ENCODE peak calls at places on chromosomes 13 and 19, in six cellular contexts. M, T, J, G, S and D are unnamed samples.

GRCh38 chr13:31733066-31733465 is 6.3 kb upstream of the RXFP2 start:
- DNase-seq in J (no peak), M (no peak), S (no peak), G (no peak), T (peak; percentile 40), D (no peak)

GRCh38 chr19:46015080-46015960 is 7.5 kb downstream of the PGLYRP1 start:
- DNase-seq in J (peak; percentile 66), M (peak; percentile 97), S (peak; percentile 29), T (no peak), G (peak; percentile 60), D (peak; percentile 65)

GRCh38 chr13:61812286-61812685 is 396.6 kb upstream of the PCDH20 start:
- DNase-seq in G (no peak), J (no peak), S (no peak), T (no peak), M (no peak), D (no peak)

GRCh38 chr19:679418-680286 is 3.5 kb downstream of the FSTL3 start:
- DNase-seq in G (no peak), M (peak; percentile 79), T (peak; percentile 86), J (peak; percentile 17), S (peak; percentile 54), D (peak; percentile 91)

GRCh38 chr13:101149735-101150380 is 266.4 kb downstream of the NALCN start:
- DNase-seq in S (peak; percentile 48), T (peak; percentile 59), J (no peak), G (no peak), M (peak; percentile 76), D (no peak)

GRCh38 chr19:11138659-11139526 is 16.7 kb downstream of the SPC24 start:
- DNase-seq in J (no peak), S (peak; percentile 78), T (peak; percentile 77), G (no peak), M (peak; percentile 88), D (peak; percentile 93)

GRCh38 chr19:3608750-3609322 is 2.2 kb upstream of the TBXA2R start:
- DNase-seq in T (no peak), G (no peak), S (no peak), M (no peak), J (no peak), D (peak; percentile 11)

GRCh38 chr13:111943229-111943795 is 123.6 kb upstream of the SOX1 start:
- DNase-seq in J (no peak), S (no peak), M (no peak), T (no peak), G (peak; percentile 56), D (no peak)

GRCh38 chr13:52617070-52618060 is 24.9 kb upstream of the HNRNPA1L2 start:
- DNase-seq in S (peak; percentile 92), G (peak; percentile 78), J (peak; percentile 70), T (peak; percentile 85), M (peak; percentile 95), D (peak; percentile 91)